ENCODE peak calls at places on chromosomes 1 and 21, in five cellular contexts. One of them, this sample, is unnamed.

GRCh38 chr1:164515932-164516331 is 43.1 kb upstream of the PBX1 start:
- DNase-seq in B cell: no peak
- DNase-seq in upper lobe of left lung: no peak
- DNase-seq in heart right ventricle: no peak
- DNase-seq in heart left ventricle: no peak
- DNase-seq in this sample: no peak

GRCh38 chr1:162560303-162561036 is 1.1 kb upstream of the UAP1 start:
- DNase-seq in B cell: no peak
- DNase-seq in upper lobe of left lung: no peak
- DNase-seq in heart right ventricle: no peak
- DNase-seq in heart left ventricle: no peak
- DNase-seq in this sample: no peak

GRCh38 chr1:19365711-19366110 is 53.6 kb downstream of the SLC66A1 start:
- DNase-seq in B cell: no peak
- DNase-seq in upper lobe of left lung: no peak
- DNase-seq in heart right ventricle: no peak
- DNase-seq in heart left ventricle: no peak
- DNase-seq in this sample: no peak

GRCh38 chr1:54110991-54111390 is 41.8 kb downstream of the CDCP2 start:
- DNase-seq in B cell: no peak
- DNase-seq in upper lobe of left lung: no peak
- DNase-seq in heart right ventricle: no peak
- DNase-seq in heart left ventricle: no peak
- DNase-seq in this sample: no peak

GRCh38 chr21:18522181-18522771 is 118.7 kb upstream of the TMPRSS15 start:
- DNase-seq in B cell: no peak
- DNase-seq in upper lobe of left lung: no peak
- DNase-seq in heart right ventricle: no peak
- DNase-seq in heart left ventricle: no peak
- DNase-seq in this sample: no peak

GRCh38 chr1:5945445-5945844 is 46.8 kb downstream of the NPHP4 start:
- DNase-seq in B cell: no peak
- DNase-seq in upper lobe of left lung: no peak
- DNase-seq in heart right ventricle: no peak
- DNase-seq in heart left ventricle: no peak
- DNase-seq in this sample: peak

GRCh38 chr1:7108251-7108650 is 323.0 kb downstream of the CAMTA1 start:
- DNase-seq in B cell: no peak
- DNase-seq in upper lobe of left lung: no peak
- DNase-seq in heart right ventricle: no peak
- DNase-seq in heart left ventricle: no peak
- DNase-seq in this sample: no peak

GRCh38 chr1:207878939-207879338 is 32.0 kb downstream of the CD34 start:
- DNase-seq in B cell: no peak
- DNase-seq in upper lobe of left lung: no peak
- DNase-seq in heart right ventricle: no peak
- DNase-seq in heart left ventricle: no peak
- DNase-seq in this sample: no peak

GRCh38 chr1:235583511-235584001 is 66.0 kb downstream of the GNG4 start:
- DNase-seq in B cell: no peak
- DNase-seq in upper lobe of left lung: no peak
- DNase-seq in heart right ventricle: no peak
- DNase-seq in heart left ventricle: no peak
- DNase-seq in this sample: no peak

GRCh38 chr1:207848234-207848633 is 62.7 kb downstream of the CD34 start:
- DNase-seq in B cell: peak
- DNase-seq in upper lobe of left lung: no peak
- DNase-seq in heart right ventricle: peak
- DNase-seq in heart left ventricle: peak
- DNase-seq in this sample: no peak

GRCh38 chr1:53121319-53122172 is 20.9 kb downstream of the SLC1A7 start:
- DNase-seq in B cell: no peak
- DNase-seq in upper lobe of left lung: peak
- DNase-seq in heart right ventricle: peak
- DNase-seq in heart left ventricle: peak
- DNase-seq in this sample: no peak

GRCh38 chr1:21277178-21277577 is 13.1 kb downstream of the ECE1 start:
- DNase-seq in B cell: no peak
- DNase-seq in upper lobe of left lung: no peak
- DNase-seq in heart right ventricle: peak
- DNase-seq in heart left ventricle: peak
- DNase-seq in this sample: no peak

GRCh38 chr1:26234644-26235384 is 814 bp downstream of the CEP85 start:
- DNase-seq in B cell: no peak
- DNase-seq in upper lobe of left lung: no peak
- DNase-seq in heart right ventricle: no peak
- DNase-seq in heart left ventricle: no peak
- DNase-seq in this sample: no peak

GRCh38 chr1:150017206-150017750 is 6.8 kb upstream of the OTUD7B start:
- DNase-seq in B cell: no peak
- DNase-seq in upper lobe of left lung: no peak
- DNase-seq in heart right ventricle: no peak
- DNase-seq in heart left ventricle: no peak
- DNase-seq in this sample: no peak

GRCh38 chr1:164767257-164768044 is 208.5 kb downstream of the PBX1 start:
- DNase-seq in B cell: no peak
- DNase-seq in upper lobe of left lung: no peak
- DNase-seq in heart right ventricle: no peak
- DNase-seq in heart left ventricle: no peak
- DNase-seq in this sample: no peak

GRCh38 chr1:201190005-201190404 is 619 bp upstream of the IGFN1 start:
- DNase-seq in B cell: no peak
- DNase-seq in upper lobe of left lung: no peak
- DNase-seq in heart right ventricle: no peak
- DNase-seq in heart left ventricle: no peak
- DNase-seq in this sample: no peak

GRCh38 chr1:18751425-18751824 is 108.0 kb downstream of the TAS1R2 start:
- DNase-seq in B cell: no peak
- DNase-seq in upper lobe of left lung: no peak
- DNase-seq in heart right ventricle: no peak
- DNase-seq in heart left ventricle: no peak
- DNase-seq in this sample: no peak

GRCh38 chr1:7941437-7941793 is 776 bp upstream of the TNFRSF9 start:
- DNase-seq in B cell: no peak
- DNase-seq in upper lobe of left lung: no peak
- DNase-seq in heart right ventricle: no peak
- DNase-seq in heart left ventricle: no peak
- DNase-seq in this sample: no peak

GRCh38 chr21:36104306-36105300 is 30.3 kb upstream of the CBR3 start:
- DNase-seq in B cell: peak
- DNase-seq in upper lobe of left lung: no peak
- DNase-seq in heart right ventricle: peak
- DNase-seq in heart left ventricle: peak
- DNase-seq in this sample: no peak

GRCh38 chr1:3034728-3035610 is 13.7 kb downstream of the ACTRT2 start:
- DNase-seq in B cell: no peak
- DNase-seq in upper lobe of left lung: peak
- DNase-seq in heart right ventricle: no peak
- DNase-seq in heart left ventricle: no peak
- DNase-seq in this sample: no peak

GRCh38 chr1:21669287-21670058 is at the start of gene RAP1GAP:
- DNase-seq in B cell: peak
- DNase-seq in upper lobe of left lung: peak
- DNase-seq in heart right ventricle: no peak
- DNase-seq in heart left ventricle: no peak
- DNase-seq in this sample: no peak

GRCh38 chr1:31790140-31790539 is 25.7 kb downstream of the SPOCD1 start:
- DNase-seq in B cell: no peak
- DNase-seq in upper lobe of left lung: no peak
- DNase-seq in heart right ventricle: no peak
- DNase-seq in heart left ventricle: no peak
- DNase-seq in this sample: no peak

GRCh38 chr1:102790997-102791396 is 317.3 kb downstream of the COL11A1 start:
- DNase-seq in B cell: no peak
- DNase-seq in upper lobe of left lung: no peak
- DNase-seq in heart right ventricle: no peak
- DNase-seq in heart left ventricle: no peak
- DNase-seq in this sample: no peak

GRCh38 chr1:16126160-16126559 is 29.7 kb downstream of the EPHA2 start:
- DNase-seq in B cell: no peak
- DNase-seq in upper lobe of left lung: no peak
- DNase-seq in heart right ventricle: peak
- DNase-seq in heart left ventricle: no peak
- DNase-seq in this sample: no peak

GRCh38 chr1:47424336-47424982 is 8.4 kb downstream of the FOXE3 start:
- DNase-seq in B cell: no peak
- DNase-seq in upper lobe of left lung: no peak
- DNase-seq in heart right ventricle: no peak
- DNase-seq in heart left ventricle: no peak
- DNase-seq in this sample: no peak

GRCh38 chr1:78619029-78619428 is 1.2 kb upstream of the IFI44L start:
- DNase-seq in B cell: no peak
- DNase-seq in upper lobe of left lung: no peak
- DNase-seq in heart right ventricle: no peak
- DNase-seq in heart left ventricle: no peak
- DNase-seq in this sample: no peak

GRCh38 chr1:42886800-42887199 is 40.4 kb downstream of the ZNF691 start:
- DNase-seq in B cell: no peak
- DNase-seq in upper lobe of left lung: peak
- DNase-seq in heart right ventricle: no peak
- DNase-seq in heart left ventricle: no peak
- DNase-seq in this sample: no peak

GRCh38 chr1:95951291-95951690 is 717.3 kb downstream of the RWDD3 start:
- DNase-seq in B cell: no peak
- DNase-seq in upper lobe of left lung: no peak
- DNase-seq in heart right ventricle: no peak
- DNase-seq in heart left ventricle: no peak
- DNase-seq in this sample: no peak

GRCh38 chr1:230159580-230159979 is 92.5 kb downstream of the GALNT2 start:
- DNase-seq in B cell: no peak
- DNase-seq in upper lobe of left lung: no peak
- DNase-seq in heart right ventricle: no peak
- DNase-seq in heart left ventricle: peak
- DNase-seq in this sample: no peak

GRCh38 chr1:94591791-94592565 is 50.4 kb upstream of the F3 start:
- DNase-seq in B cell: no peak
- DNase-seq in upper lobe of left lung: no peak
- DNase-seq in heart right ventricle: no peak
- DNase-seq in heart left ventricle: no peak
- DNase-seq in this sample: no peak

GRCh38 chr1:74811421-74812179 is 78.6 kb downstream of the TYW3 start:
- DNase-seq in B cell: no peak
- DNase-seq in upper lobe of left lung: no peak
- DNase-seq in heart right ventricle: no peak
- DNase-seq in heart left ventricle: no peak
- DNase-seq in this sample: no peak

GRCh38 chr1:212699839-212700596 is at the start of gene BATF3:
- DNase-seq in B cell: peak
- DNase-seq in upper lobe of left lung: peak
- DNase-seq in heart right ventricle: peak
- DNase-seq in heart left ventricle: peak
- DNase-seq in this sample: peak

DNA sequence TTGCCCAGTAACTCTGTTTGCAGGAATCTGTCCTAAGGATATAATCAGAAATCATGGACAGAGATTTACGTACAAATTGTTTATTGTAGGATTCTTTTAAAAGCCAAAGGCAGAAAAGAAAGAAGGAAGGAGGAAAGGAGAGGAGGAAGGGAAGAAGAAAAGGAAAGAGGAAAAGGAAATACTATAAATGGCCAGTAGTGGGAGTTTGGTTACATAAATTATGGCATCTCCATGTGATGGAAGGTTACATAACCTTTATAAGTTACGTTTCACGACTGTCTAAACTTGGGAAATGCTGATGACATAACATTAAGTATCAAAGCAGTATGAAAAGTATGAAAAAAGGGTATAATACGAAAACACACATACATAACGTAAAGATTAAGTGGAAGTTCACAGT is 39.0 kb downstream of the SMYD2 start:
- DNase-seq in B cell: no peak
- DNase-seq in upper lobe of left lung: no peak
- DNase-seq in heart right ventricle: no peak
- DNase-seq in heart left ventricle: no peak
- DNase-seq in this sample: no peak
- TF ChIP-seq CTCF in B cell: no peak
- TF ChIP-seq CTCF in upper lobe of left lung: peak
- TF ChIP-seq CTCF in heart right ventricle: peak
- TF ChIP-seq CTCF in heart left ventricle: no peak
- TF ChIP-seq CTCF in this sample: peak

GRCh38 chr1:101239095-101240040 is 2.5 kb downstream of the S1PR1 start:
- DNase-seq in B cell: no peak
- DNase-seq in upper lobe of left lung: peak
- DNase-seq in heart right ventricle: no peak
- DNase-seq in heart left ventricle: peak
- DNase-seq in this sample: no peak
- TF ChIP-seq CTCF in B cell: peak
- TF ChIP-seq CTCF in upper lobe of left lung: no peak
- TF ChIP-seq CTCF in heart right ventricle: peak
- TF ChIP-seq CTCF in heart left ventricle: no peak
- TF ChIP-seq CTCF in this sample: peak

DNA sequence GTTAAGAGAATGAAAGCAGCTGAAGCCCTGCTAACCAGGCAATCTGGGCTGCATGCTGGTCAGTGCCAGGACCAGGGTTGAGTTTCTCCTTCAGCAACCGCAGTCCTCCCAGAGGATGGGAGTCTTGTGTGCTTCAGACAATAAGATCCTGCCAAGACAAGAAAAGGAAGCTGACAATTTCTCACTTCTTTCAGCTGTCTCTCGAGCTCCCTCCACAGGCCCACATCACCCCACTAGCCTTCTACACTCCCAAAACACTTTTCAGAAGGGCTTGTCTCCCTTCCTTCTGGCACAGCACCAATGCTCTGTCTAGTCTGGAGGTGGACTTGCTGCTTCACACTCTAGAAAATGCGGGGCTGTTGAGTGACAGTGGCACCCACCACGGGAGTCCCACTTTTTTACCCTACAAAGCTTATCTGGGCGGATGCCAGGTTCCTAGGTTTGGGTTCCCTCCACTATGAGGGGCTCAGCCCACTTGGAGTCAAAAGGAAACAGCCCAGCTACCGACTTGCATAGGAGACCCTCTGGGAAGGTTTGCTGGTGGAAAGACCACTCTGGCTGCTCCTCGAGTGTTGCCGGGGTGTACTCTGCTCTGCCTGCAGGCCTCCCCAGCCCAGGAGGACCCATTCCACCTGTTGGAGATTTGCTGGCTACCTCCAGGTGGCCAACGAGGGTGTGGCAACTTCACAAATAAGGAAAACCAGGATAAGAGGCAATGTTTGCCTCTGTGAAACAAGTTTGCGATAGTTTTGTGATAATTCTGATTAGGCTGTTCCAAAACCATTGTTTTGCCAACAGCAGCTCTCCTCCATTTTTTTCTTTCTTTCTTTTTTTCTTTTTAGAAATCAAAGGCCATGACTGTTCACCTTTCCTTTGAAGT is 68.9 kb downstream of the TENT5C start:
- DNase-seq in B cell: peak
- DNase-seq in upper lobe of left lung: no peak
- DNase-seq in heart right ventricle: no peak
- DNase-seq in heart left ventricle: no peak
- DNase-seq in this sample: no peak
- TF ChIP-seq CTCF in B cell: peak
- TF ChIP-seq CTCF in upper lobe of left lung: no peak
- TF ChIP-seq CTCF in heart right ventricle: peak
- TF ChIP-seq CTCF in heart left ventricle: peak
- TF ChIP-seq CTCF in this sample: no peak

DNA sequence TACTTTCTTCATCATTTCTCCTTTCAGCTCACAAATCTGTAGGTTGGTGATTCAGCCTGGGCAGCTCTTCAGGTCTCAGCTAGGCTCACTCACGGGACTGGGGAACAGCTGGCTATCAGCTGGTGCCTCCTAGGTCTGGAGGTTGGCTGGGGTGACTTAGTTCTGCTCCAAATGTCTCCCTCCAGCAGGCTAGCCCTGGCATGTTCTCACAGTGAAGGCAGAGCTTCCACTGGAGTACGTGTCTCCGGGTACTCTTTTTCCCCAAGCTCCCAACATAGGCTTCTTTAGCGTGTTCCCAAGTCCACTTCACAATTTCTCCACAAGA is 12.5 kb upstream of the VAMP4 start:
- DNase-seq in B cell: no peak
- DNase-seq in upper lobe of left lung: no peak
- DNase-seq in heart right ventricle: no peak
- DNase-seq in heart left ventricle: no peak
- DNase-seq in this sample: no peak
- TF ChIP-seq CTCF in B cell: no peak
- TF ChIP-seq CTCF in upper lobe of left lung: no peak
- TF ChIP-seq CTCF in heart right ventricle: no peak
- TF ChIP-seq CTCF in heart left ventricle: no peak
- TF ChIP-seq CTCF in this sample: no peak

This sample was measured in type B pancreatic cell.